ENCODE peak calls at places on chromosomes 2 and 18, in four cellular contexts. P is T-helper 2 cell, T is AG10803, W is GM04503. A is an unnamed sample.

GRCh38 chr2:184199274-184199673 is 399.1 kb upstream of the ZNF804A start:
- DNase-seq in P (no peak), W (no peak), T (no peak), A (no peak)

GRCh38 chr2:231418820-231419640 is 23.5 kb downstream of the B3GNT7 start:
- DNase-seq in T (no peak), P (no peak), W (no peak), A (no peak)

GRCh38 chr2:165067958-165068612 is 112.8 kb upstream of the SLC38A11 start:
- DNase-seq in W (no peak), P (no peak), T (peak; percentile 27), A (no peak)

GRCh38 chr18:48951448-48952286 is 902 bp upstream of the SMAD7 start:
- DNase-seq in W (no peak), P (peak; percentile 54), T (peak; percentile 93), A (peak; percentile 77)

GRCh38 chr2:45570671-45571334 is 40.3 kb downstream of the SRBD1 start:
- DNase-seq in T (peak; percentile 43), W (no peak), P (no peak), A (no peak)

GRCh38 chr18:14936313-14936712 is 188.3 kb downstream of the ANKRD30B start:
- DNase-seq in P (no peak), W (no peak), T (no peak), A (no peak)

GRCh38 chr18:80074183-80074582 is 34.9 kb upstream of the ADNP2 start:
- DNase-seq in T (no peak), W (no peak), P (no peak), A (no peak)

GRCh38 chr2:193966590-193966989 is 1690.4 kb upstream of the SLC39A10 start:
- DNase-seq in P (no peak), T (peak; percentile 45), W (no peak), A (no peak)

GRCh38 chr2:129329574-129329973 is 649.9 kb upstream of the RAB6C start:
- DNase-seq in W (no peak), T (no peak), P (no peak), A (no peak)

GRCh38 chr2:33208400-33208799 is 261.6 kb downstream of the LTBP1 start:
- DNase-seq in P (no peak), W (no peak), T (no peak), A (no peak)

GRCh38 chr2:235740821-235741220 is 247.0 kb downstream of the AGAP1 start:
- DNase-seq in P (no peak), W (no peak), T (no peak), A (no peak)

GRCh38 chr2:231200805-231201474 is 2.5 kb downstream of the ARMC9 start:
- DNase-seq in W (no peak), P (no peak), T (peak; percentile 58), A (no peak)

GRCh38 chr2:176585791-176586190 is 316.5 kb downstream of the MTX2 start:
- DNase-seq in W (no peak), T (peak; percentile 12), P (no peak), A (no peak)

GRCh38 chr2:237575869-237576862 is 9.8 kb downstream of the PRLH start:
- DNase-seq in T (no peak), W (no peak), P (no peak), A (no peak)

GRCh38 chr2:8636691-8637636 is 44.9 kb upstream of the ID2 start:
- DNase-seq in W (no peak), P (no peak), T (peak; percentile 42), A (no peak)

GRCh38 chr2:11279398-11279797 is 65.0 kb downstream of the ROCK2 start:
- DNase-seq in T (no peak), W (no peak), P (no peak), A (no peak)

GRCh38 chr2:113818382-113818951 is 62.0 kb upstream of the SLC35F5 start:
- DNase-seq in P (no peak), T (peak; percentile 100), W (peak; percentile 100), A (no peak)

GRCh38 chr18:52670903-52671302 is 330.9 kb downstream of the DCC start:
- DNase-seq in P (no peak), T (peak; percentile 15), W (no peak), A (no peak)

GRCh38 chr2:113278812-113279139 is at the start of gene PAX8:
- DNase-seq in T (no peak), W (no peak), P (no peak), A (no peak)